ENCODE peak calls at places on chromosome X, in ten cellular contexts. W is effector memory CD4-positive, alpha-beta T cell; R is SK-N-SH; F is H1; M is CD8-positive, alpha-beta memory T cell; J is spleen; V is astrocyte of the spinal cord; K is Peyer's patch; I is hepatocyte; A is CD8-positive, alpha-beta T cell. D is an unnamed sample.
A peak's percentile ranks its signal among the peaks of the same experiment; 100 is the strongest.

GRCh38 chrX:63128509-63128908 is 222.6 kb downstream of the SPIN4 start:
- DNase-seq in F (no peak), V (no peak), A (no peak), W (no peak), K (no peak), R (peak; percentile 1), J (no peak), M (no peak), I (no peak), D (peak; percentile 28)

GRCh38 chrX:53440631-53441517 is 6.7 kb upstream of the HSD17B10 start:
- DNase-seq in R (peak; percentile 27), I (peak; percentile 53), M (no peak), K (peak; percentile 27), V (peak; percentile 58), W (no peak), F (no peak), A (no peak), J (peak; percentile 82), D (peak; percentile 24)

GRCh38 chrX:24920769-24921168 is 95.0 kb downstream of the ARX start:
- DNase-seq in A (no peak), W (no peak), M (no peak), F (no peak), K (no peak), V (no peak), R (no peak), I (no peak), J (no peak), D (no peak)

GRCh38 chrX:37883196-37883595 is 35.8 kb upstream of the DYNLT3 start:
- DNase-seq in W (no peak), V (no peak), J (no peak), K (no peak), F (no peak), A (no peak), I (no peak), R (no peak), M (no peak), D (peak; percentile 10)

GRCh38 chrX:47540754-47541538 is 20.1 kb upstream of the ARAF start:
- DNase-seq in I (peak; percentile 89), R (peak; percentile 80), K (no peak), M (no peak), A (no peak), V (peak; percentile 91), W (no peak), F (peak; percentile 49), J (no peak), D (peak; percentile 95)

GRCh38 chrX:96126182-96126581 is 558.5 kb upstream of the DIAPH2 start:
- DNase-seq in A (no peak), I (no peak), F (no peak), W (no peak), J (no peak), K (no peak), M (no peak), V (no peak), R (no peak), D (no peak)

GRCh38 chrX:110418857-110419249 is 60.2 kb downstream of the RTL9 start:
- DNase-seq in W (no peak), J (no peak), I (peak; percentile 58), K (no peak), F (no peak), A (no peak), R (no peak), M (no peak), V (peak; percentile 64), D (peak; percentile 39)

GRCh38 chrX:136867518-136867917 is 13.0 kb downstream of the RBMX start:
- DNase-seq in M (no peak), W (no peak), V (no peak), I (no peak), F (no peak), J (no peak), K (no peak), A (no peak), R (no peak), D (peak; percentile 23)

GRCh38 chrX:31186693-31187338 is 115.0 kb upstream of the FTHL17 start:
- DNase-seq in F (no peak), A (no peak), V (no peak), W (no peak), J (no peak), M (no peak), R (no peak), K (no peak), I (no peak), D (no peak)

GRCh38 chrX:31190221-31190975 is 118.6 kb upstream of the FTHL17 start:
- DNase-seq in I (no peak), M (no peak), W (no peak), F (no peak), V (no peak), R (no peak), K (no peak), A (no peak), J (no peak), D (no peak)

GRCh38 chrX:31181377-31182038 is 109.7 kb upstream of the FTHL17 start:
- DNase-seq in V (no peak), F (no peak), A (no peak), W (no peak), R (no peak), M (no peak), K (no peak), I (no peak), J (no peak), D (no peak)

DNA sequence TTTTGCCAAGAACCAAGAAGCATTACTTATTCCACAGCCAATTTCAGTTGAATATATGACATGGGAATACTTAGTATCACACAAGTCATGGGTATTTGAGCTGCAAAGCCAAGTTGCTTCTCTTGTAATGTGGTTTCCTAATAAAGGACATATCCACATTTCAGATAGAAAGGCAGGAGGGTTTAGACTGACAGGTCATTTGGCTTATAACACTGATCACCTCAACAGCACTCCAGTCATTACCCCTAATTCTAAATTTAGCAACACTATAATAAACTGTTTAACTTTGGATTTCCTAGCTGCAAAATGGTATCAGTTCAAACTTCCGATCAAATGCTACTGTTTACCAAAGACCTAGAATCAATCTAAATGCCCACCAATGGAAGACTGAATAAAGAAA is 114.0 kb upstream of the FTHL17 start:
- DNase-seq in M (no peak), V (no peak), F (no peak), K (no peak), R (no peak), J (no peak), W (no peak), A (no peak), I (no peak), D (no peak)
- H3K4me3 ChIP-seq in M (no peak overlapping the region), V (no peak overlapping the region), F (no peak overlapping the region), K (no peak overlapping the region), R (no peak overlapping the region), J (no peak overlapping the region), W (no peak overlapping the region), A (no peak overlapping the region), I (no peak overlapping the region), D (no peak overlapping the region)

DNA sequence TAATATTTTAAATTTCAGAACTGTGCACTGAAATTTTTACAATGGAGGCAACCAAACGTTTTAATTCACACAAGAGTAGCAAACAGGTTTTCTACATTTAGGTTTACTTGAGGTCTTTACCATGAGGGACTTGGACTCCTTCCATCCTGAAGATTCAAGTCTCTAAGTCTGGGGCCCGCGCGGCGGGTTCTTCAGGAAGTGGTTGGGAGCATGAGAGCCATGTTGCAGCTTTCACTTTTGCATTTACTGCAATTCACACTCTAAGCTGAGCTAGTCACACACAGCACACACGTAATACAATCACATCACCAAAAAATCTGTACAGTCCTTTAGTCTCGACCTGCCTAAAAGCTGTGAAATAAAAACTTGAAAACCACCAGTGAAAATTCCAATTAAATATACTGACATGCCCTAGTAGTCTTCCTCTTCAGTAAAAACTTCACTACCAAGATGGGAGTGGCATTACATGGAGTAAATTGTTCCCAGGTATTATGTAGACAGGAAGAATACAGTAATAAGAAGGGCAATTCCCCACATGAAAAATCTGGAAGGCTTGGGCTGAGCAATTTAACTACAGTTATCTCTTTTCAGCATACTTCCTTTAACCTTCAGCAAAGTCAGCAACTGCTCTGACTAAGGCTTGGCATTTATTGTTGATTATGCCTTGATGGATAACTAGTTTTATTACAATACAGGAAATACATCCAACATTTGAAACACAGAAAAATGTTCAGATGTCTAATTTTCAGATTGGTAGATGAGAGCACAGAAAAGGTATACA is 571.1 kb upstream of the DIPK2B start:
- DNase-seq in V (peak; percentile 77), A (peak; percentile 26), F (no peak), I (no peak), R (no peak), J (peak; percentile 86), W (peak; percentile 46), M (peak; percentile 78), K (peak; percentile 67), D (peak; percentile 79)
- H3K4me3 ChIP-seq in V (peak overlapping the region; percentile 69), A (peak overlapping the region; percentile 51), F (no peak overlapping the region), I (no peak overlapping the region), R (peak overlapping the region; percentile 61), J (no peak overlapping the region), W (peak overlapping the region; percentile 0), M (peak overlapping the region; percentile 26), K (peak overlapping the region; percentile 55), D (peak overlapping the region; percentile 66)

DNA sequence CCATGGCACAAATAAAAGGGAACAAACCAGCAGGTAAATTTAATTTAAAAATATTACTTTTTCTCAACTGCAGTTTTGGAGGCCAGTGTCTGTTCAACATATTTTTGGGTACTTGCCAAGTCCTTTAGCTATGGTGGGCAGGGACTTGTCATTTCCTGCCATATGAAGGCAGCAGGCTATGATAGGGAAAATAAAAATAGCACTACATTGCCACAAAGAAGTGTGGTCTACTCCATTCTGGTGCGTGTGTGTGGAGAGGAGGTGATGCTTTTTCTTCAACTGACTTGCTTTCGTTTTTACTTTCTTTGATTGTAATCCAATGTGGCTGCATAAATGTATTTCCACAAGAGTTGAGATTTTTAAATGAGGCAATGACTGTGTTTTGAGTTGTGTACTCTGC is 17.2 kb downstream of the GPR174 start:
- DNase-seq in I (no peak), A (peak; percentile 16), V (no peak), K (peak; percentile 22), J (no peak), W (peak; percentile 36), F (no peak), R (no peak), M (peak; percentile 78), D (no peak)
- H3K4me3 ChIP-seq in I (no peak overlapping the region), A (peak overlapping the region; percentile 32), V (no peak overlapping the region), K (no peak overlapping the region), J (no peak overlapping the region), W (peak overlapping the region; percentile 23), F (no peak overlapping the region), R (no peak overlapping the region), M (peak overlapping the region; percentile 56), D (no peak overlapping the region)

GRCh38 chrX:2829066-2829430 is 318 bp downstream of the GYG2 start:
- DNase-seq in F (no peak), R (peak; percentile 60), W (no peak), J (no peak), M (no peak), I (peak; percentile 52), A (no peak), V (no peak), K (no peak), D (no peak)

GRCh38 chrX:2831471-2832228 is 2.9 kb downstream of the GYG2 start:
- DNase-seq in K (no peak), A (no peak), R (no peak), M (no peak), J (no peak), W (no peak), I (no peak), V (no peak), F (no peak), D (no peak)

GRCh38 chrX:2828404-2829065 is at the start of gene GYG2:
- DNase-seq in K (no peak), R (peak; percentile 70), A (no peak), V (peak; percentile 37), J (no peak), M (no peak), W (no peak), F (no peak), I (peak; percentile 72), D (peak; percentile 35)

GRCh38 chrX:2824886-2825285 is 3.8 kb upstream of the GYG2 start:
- DNase-seq in F (no peak), V (no peak), J (no peak), W (no peak), K (no peak), R (no peak), A (no peak), I (no peak), M (no peak), D (no peak)

GRCh38 chrX:2829469-2830246 is 928 bp downstream of the GYG2 start:
- DNase-seq in W (no peak), J (no peak), F (no peak), R (no peak), V (no peak), A (no peak), I (peak; percentile 20), M (no peak), K (no peak), D (no peak)
- H3K4me3 ChIP-seq in W (no peak overlapping the region), J (no peak overlapping the region), F (peak overlapping the region; percentile 75), R (peak overlapping the region; percentile 39), V (peak overlapping the region; percentile 30), A (no peak overlapping the region), I (peak overlapping the region; percentile 93), M (no peak overlapping the region), K (peak overlapping the region; percentile 51), D (peak overlapping the region; percentile 46)

D was measured in choroid plexus epithelial cell.